ENCODE peak calls at places on chromosomes 13 and 19, in four cellular contexts. One of them, this sample, is unnamed.

GRCh38 chr13:102696465-102696864 is 1.6 kb upstream of the METTL21C start:
- DNase-seq in ovary: no peak
- DNase-seq in GM12892: no peak
- DNase-seq in testis: no peak
- DNase-seq in this sample: no peak

GRCh38 chr19:51131780-51132680 is 7.3 kb downstream of the SIGLEC9 start:
- DNase-seq in ovary: peak; percentile 70
- DNase-seq in GM12892: no peak
- DNase-seq in testis: peak; percentile 93
- DNase-seq in this sample: no peak

GRCh38 chr13:30241537-30241936 is 65.8 kb downstream of the KATNAL1 start:
- DNase-seq in ovary: no peak
- DNase-seq in GM12892: no peak
- DNase-seq in testis: peak; percentile 25
- DNase-seq in this sample: no peak

GRCh38 chr13:107370036-107370785 is 802.3 kb upstream of the ARGLU1 start:
- DNase-seq in ovary: no peak
- DNase-seq in GM12892: no peak
- DNase-seq in testis: no peak
- DNase-seq in this sample: no peak

GRCh38 chr13:35496761-35497386 is 20.4 kb upstream of the MAB21L1 start:
- DNase-seq in ovary: no peak
- DNase-seq in GM12892: no peak
- DNase-seq in testis: no peak
- DNase-seq in this sample: no peak

GRCh38 chr13:69109891-69110525 is 997.6 kb upstream of the ATXN8OS start:
- DNase-seq in ovary: no peak
- DNase-seq in GM12892: no peak
- DNase-seq in testis: no peak
- DNase-seq in this sample: no peak

GRCh38 chr19:51116736-51117135 is 8.0 kb upstream of the SIGLEC9 start:
- DNase-seq in ovary: no peak
- DNase-seq in GM12892: no peak
- DNase-seq in testis: no peak
- DNase-seq in this sample: no peak

GRCh38 chr19:19420570-19421301 is 15.3 kb downstream of the GATAD2A start:
- DNase-seq in ovary: no peak
- DNase-seq in GM12892: no peak
- DNase-seq in testis: no peak
- DNase-seq in this sample: no peak

GRCh38 chr13:20391597-20392452 is 133.8 kb downstream of the CRYL1 start:
- DNase-seq in ovary: no peak
- DNase-seq in GM12892: no peak
- DNase-seq in testis: no peak
- DNase-seq in this sample: no peak

GRCh38 chr19:34722353-34722752 is 11.7 kb upstream of the ZNF181 start:
- DNase-seq in ovary: no peak
- DNase-seq in GM12892: no peak
- DNase-seq in testis: no peak
- DNase-seq in this sample: no peak

GRCh38 chr13:110568649-110569048 is 7.1 kb upstream of the RAB20 start:
- DNase-seq in ovary: no peak
- DNase-seq in GM12892: no peak
- DNase-seq in testis: no peak
- DNase-seq in this sample: no peak

GRCh38 chr13:42272115-42272756 is at the start of gene AKAP11:
- DNase-seq in ovary: no peak
- DNase-seq in GM12892: peak; percentile 17
- DNase-seq in testis: peak; percentile 57
- DNase-seq in this sample: peak; percentile 34

GRCh38 chr19:10896851-10897526 is 25.6 kb downstream of the CARM1 start:
- DNase-seq in ovary: no peak
- DNase-seq in GM12892: no peak
- DNase-seq in testis: no peak
- DNase-seq in this sample: no peak

GRCh38 chr13:108816381-108816780 is 187.0 kb downstream of the MYO16 start:
- DNase-seq in ovary: no peak
- DNase-seq in GM12892: no peak
- DNase-seq in testis: no peak
- DNase-seq in this sample: no peak

GRCh38 chr13:55615080-55615479 is 1525.6 kb upstream of the PRR20A start:
- DNase-seq in ovary: no peak
- DNase-seq in GM12892: no peak
- DNase-seq in testis: no peak
- DNase-seq in this sample: no peak

GRCh38 chr13:20102776-20103175 is 58.1 kb downstream of the GJA3 start:
- DNase-seq in ovary: no peak
- DNase-seq in GM12892: no peak
- DNase-seq in testis: no peak
- DNase-seq in this sample: no peak

GRCh38 chr19:1590641-1591397 is 1.8 kb downstream of the MBD3 start:
- DNase-seq in ovary: no peak
- DNase-seq in GM12892: no peak
- DNase-seq in testis: no peak
- DNase-seq in this sample: no peak

GRCh38 chr13:35139591-35139990 is 197.5 kb downstream of the NBEA start:
- DNase-seq in ovary: no peak
- DNase-seq in GM12892: no peak
- DNase-seq in testis: no peak
- DNase-seq in this sample: no peak

GRCh38 chr13:75908137-75908536 is 272.0 kb downstream of the LMO7 start:
- DNase-seq in ovary: no peak
- DNase-seq in GM12892: no peak
- DNase-seq in testis: no peak
- DNase-seq in this sample: no peak

GRCh38 chr13:75947448-75947847 is 311.3 kb downstream of the LMO7 start:
- DNase-seq in ovary: no peak
- DNase-seq in GM12892: no peak
- DNase-seq in testis: no peak
- DNase-seq in this sample: no peak

GRCh38 chr13:75792526-75793187 is 156.5 kb downstream of the LMO7 start:
- DNase-seq in ovary: no peak
- DNase-seq in GM12892: no peak
- DNase-seq in testis: no peak
- DNase-seq in this sample: no peak

GRCh38 chr13:71773534-71773933 is 93.5 kb downstream of the DACH1 start:
- DNase-seq in ovary: no peak
- DNase-seq in GM12892: no peak
- DNase-seq in testis: no peak
- DNase-seq in this sample: no peak

GRCh38 chr19:1243768-1244692 is 2.5 kb downstream of the ATP5F1D start:
- DNase-seq in ovary: peak; percentile 91
- DNase-seq in GM12892: peak; percentile 93
- DNase-seq in testis: peak; percentile 90
- DNase-seq in this sample: peak; percentile 93

GRCh38 chr13:28001049-28001448 is 12.6 kb upstream of the URAD start:
- DNase-seq in ovary: no peak
- DNase-seq in GM12892: no peak
- DNase-seq in testis: no peak
- DNase-seq in this sample: no peak

GRCh38 chr19:10720607-10721125 is 2.8 kb downstream of the DNM2 start:
- DNase-seq in ovary: no peak
- DNase-seq in GM12892: no peak
- DNase-seq in testis: no peak
- DNase-seq in this sample: no peak

GRCh38 chr19:5137571-5138124 is 168.7 kb downstream of the KDM4B start:
- DNase-seq in ovary: no peak
- DNase-seq in GM12892: no peak
- DNase-seq in testis: no peak
- DNase-seq in this sample: peak; percentile 76

GRCh38 chr19:18086590-18087138 is at the start of gene IL12RB1:
- DNase-seq in ovary: no peak
- DNase-seq in GM12892: peak; percentile 52
- DNase-seq in testis: no peak
- DNase-seq in this sample: peak; percentile 41

GRCh38 chr13:77574076-77574475 is 38.6 kb downstream of the SCEL start:
- DNase-seq in ovary: no peak
- DNase-seq in GM12892: no peak
- DNase-seq in testis: peak; percentile 66
- DNase-seq in this sample: no peak

GRCh38 chr13:113160983-113161382 is 2.5 kb downstream of the PROZ start:
- DNase-seq in ovary: no peak
- DNase-seq in GM12892: no peak
- DNase-seq in testis: no peak
- DNase-seq in this sample: no peak

GRCh38 chr13:20672772-20673171 is 30.7 kb upstream of the IL17D start:
- DNase-seq in ovary: no peak
- DNase-seq in GM12892: no peak
- DNase-seq in testis: no peak
- DNase-seq in this sample: no peak

GRCh38 chr19:39426170-39426569 is 9.6 kb downstream of the RPS16 start:
- DNase-seq in ovary: no peak
- DNase-seq in GM12892: no peak
- DNase-seq in testis: no peak
- DNase-seq in this sample: no peak
- TF ChIP-seq POLR2A in ovary: no peak
- TF ChIP-seq POLR2A in GM12892: no peak
- TF ChIP-seq POLR2A in testis: no peak
- TF ChIP-seq POLR2A in this sample: no peak

GRCh38 chr19:7505682-7506384 is 10.1 kb upstream of the ZNF358 start:
- DNase-seq in ovary: no peak
- DNase-seq in GM12892: no peak
- DNase-seq in testis: peak; percentile 51
- DNase-seq in this sample: no peak
- TF ChIP-seq POLR2A in ovary: no peak
- TF ChIP-seq POLR2A in GM12892: no peak
- TF ChIP-seq POLR2A in testis: no peak
- TF ChIP-seq POLR2A in this sample: no peak

GRCh38 chr19:23346696-23347095 is 48.6 kb downstream of the ZNF91 start:
- DNase-seq in ovary: no peak
- DNase-seq in GM12892: no peak
- DNase-seq in testis: no peak
- DNase-seq in this sample: no peak
- TF ChIP-seq POLR2A in ovary: no peak
- TF ChIP-seq POLR2A in GM12892: no peak
- TF ChIP-seq POLR2A in testis: no peak
- TF ChIP-seq POLR2A in this sample: no peak

DNA sequence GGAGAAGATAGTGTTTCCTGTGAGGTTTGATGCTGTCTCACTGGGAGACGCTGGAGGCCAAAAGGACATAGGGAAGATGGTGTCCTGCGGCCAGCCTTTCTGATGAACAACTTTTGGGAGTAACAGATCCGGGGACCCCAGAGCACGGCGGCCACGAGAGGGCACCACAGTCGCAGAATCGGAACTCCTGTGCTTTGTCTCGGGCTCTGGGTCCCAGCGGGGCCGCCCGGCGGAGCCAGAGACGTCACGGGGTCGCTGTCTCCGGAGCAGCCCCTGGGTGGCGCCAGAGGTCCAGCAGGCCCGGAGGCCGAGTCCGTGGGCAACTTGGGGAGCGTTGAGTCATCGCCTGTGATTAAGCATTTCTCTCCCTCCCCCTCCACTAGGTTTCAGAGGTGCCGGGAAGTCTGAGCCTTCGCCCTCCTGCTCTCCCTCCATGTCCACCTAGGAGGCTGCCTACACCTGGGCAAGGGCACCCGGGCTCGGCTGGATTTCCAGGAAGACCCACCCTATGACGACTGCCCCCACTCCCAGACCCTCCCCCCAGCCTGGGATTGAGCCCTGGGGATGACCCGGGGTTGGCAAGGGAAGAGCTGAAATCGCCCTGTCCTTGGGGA is 3.2 kb downstream of the NANOS3 start:
- DNase-seq in ovary: peak; percentile 98
- DNase-seq in GM12892: peak; percentile 98
- DNase-seq in testis: peak; percentile 98
- DNase-seq in this sample: peak; percentile 99
- TF ChIP-seq POLR2A in ovary: peak; percentile 25
- TF ChIP-seq POLR2A in GM12892: no peak
- TF ChIP-seq POLR2A in testis: no peak
- TF ChIP-seq POLR2A in this sample: no peak

DNA sequence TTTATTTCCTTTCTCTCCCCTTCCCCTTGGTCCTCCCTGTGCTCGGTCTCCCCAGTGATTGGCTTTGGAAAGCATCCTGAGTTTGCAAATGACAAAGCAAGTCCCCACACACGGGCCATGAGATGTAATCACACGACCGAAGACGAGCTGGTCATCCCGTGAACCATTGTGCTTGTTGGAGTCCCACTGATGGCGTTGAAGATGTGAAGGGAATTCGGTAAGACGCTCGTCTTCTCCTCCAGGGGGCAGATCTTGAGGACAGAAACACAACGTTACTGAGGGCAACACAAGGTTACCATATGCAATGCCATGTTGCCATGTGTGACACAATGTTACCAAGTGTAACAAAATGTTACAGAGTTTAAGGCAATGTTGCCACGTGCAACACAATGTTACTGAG is 42.0 kb upstream of the SLC15A1 start:
- DNase-seq in ovary: no peak
- DNase-seq in GM12892: no peak
- DNase-seq in testis: peak; percentile 38
- DNase-seq in this sample: no peak
- TF ChIP-seq POLR2A in ovary: no peak
- TF ChIP-seq POLR2A in GM12892: no peak
- TF ChIP-seq POLR2A in testis: no peak
- TF ChIP-seq POLR2A in this sample: no peak